ENCODE peak calls at places on chromosome 22, in seven cellular contexts. One of them, this sample, is unnamed.

GRCh38 chr22:31574015-31574670 is 77.8 kb downstream of the SFI1 start:
- DNase-seq in coronary artery: no peak
- DNase-seq in tibial artery: no peak
- DNase-seq in GM12865: no peak
- DNase-seq in lower lobe of right lung: no peak
- DNase-seq in A549: no peak
- DNase-seq in cardiac muscle cell: no peak
- DNase-seq in this sample: no peak

GRCh38 chr22:47622541-47622940 is 860.1 kb downstream of the TBC1D22A start:
- DNase-seq in cardiac muscle cell: no peak
- DNase-seq in A549: no peak
- DNase-seq in lower lobe of right lung: no peak
- DNase-seq in tibial artery: no peak
- DNase-seq in GM12865: no peak
- DNase-seq in coronary artery: no peak
- DNase-seq in this sample: no peak

GRCh38 chr22:17569971-17570511 is 6.7 kb downstream of the SLC25A18 start:
- DNase-seq in GM12865: no peak
- DNase-seq in cardiac muscle cell: peak
- DNase-seq in tibial artery: no peak
- DNase-seq in lower lobe of right lung: no peak
- DNase-seq in coronary artery: no peak
- DNase-seq in A549: no peak
- DNase-seq in this sample: no peak

GRCh38 chr22:31107206-31108118 is at the start of gene SELENOM:
- DNase-seq in A549: peak
- DNase-seq in coronary artery: peak
- DNase-seq in tibial artery: peak
- DNase-seq in cardiac muscle cell: peak
- DNase-seq in lower lobe of right lung: peak
- DNase-seq in GM12865: peak
- DNase-seq in this sample: peak

GRCh38 chr22:27580311-27580897 is 221.2 kb downstream of the MN1 start:
- DNase-seq in lower lobe of right lung: no peak
- DNase-seq in cardiac muscle cell: no peak
- DNase-seq in A549: no peak
- DNase-seq in tibial artery: no peak
- DNase-seq in GM12865: no peak
- DNase-seq in coronary artery: no peak
- DNase-seq in this sample: no peak

GRCh38 chr22:17712441-17712840 is 61.8 kb downstream of the BID start:
- DNase-seq in cardiac muscle cell: no peak
- DNase-seq in GM12865: no peak
- DNase-seq in tibial artery: no peak
- DNase-seq in A549: no peak
- DNase-seq in coronary artery: no peak
- DNase-seq in lower lobe of right lung: no peak
- DNase-seq in this sample: no peak

GRCh38 chr22:45602004-45602733 is 69.5 kb upstream of the ATXN10 start:
- DNase-seq in lower lobe of right lung: peak
- DNase-seq in tibial artery: no peak
- DNase-seq in GM12865: no peak
- DNase-seq in cardiac muscle cell: no peak
- DNase-seq in coronary artery: no peak
- DNase-seq in A549: no peak
- DNase-seq in this sample: no peak

GRCh38 chr22:43501951-43502874 is 90.4 kb downstream of the MPPED1 start:
- DNase-seq in GM12865: no peak
- DNase-seq in tibial artery: no peak
- DNase-seq in cardiac muscle cell: no peak
- DNase-seq in coronary artery: no peak
- DNase-seq in A549: no peak
- DNase-seq in lower lobe of right lung: no peak
- DNase-seq in this sample: no peak

GRCh38 chr22:49825436-49825835 is 2.2 kb downstream of the BRD1 start:
- DNase-seq in A549: no peak
- DNase-seq in GM12865: no peak
- DNase-seq in tibial artery: no peak
- DNase-seq in coronary artery: no peak
- DNase-seq in lower lobe of right lung: no peak
- DNase-seq in cardiac muscle cell: no peak
- DNase-seq in this sample: no peak

GRCh38 chr22:45233386-45233785 is 7.3 kb downstream of the KIAA0930 start:
- DNase-seq in GM12865: no peak
- DNase-seq in coronary artery: no peak
- DNase-seq in tibial artery: no peak
- DNase-seq in cardiac muscle cell: no peak
- DNase-seq in lower lobe of right lung: no peak
- DNase-seq in A549: no peak
- DNase-seq in this sample: no peak

GRCh38 chr22:44623771-44624510 is 78.1 kb upstream of the PRR5 start:
- DNase-seq in GM12865: peak
- DNase-seq in coronary artery: no peak
- DNase-seq in A549: peak
- DNase-seq in tibial artery: no peak
- DNase-seq in cardiac muscle cell: peak
- DNase-seq in lower lobe of right lung: peak
- DNase-seq in this sample: no peak

GRCh38 chr22:27149886-27150529 is 492.6 kb downstream of the MIAT start:
- DNase-seq in A549: no peak
- DNase-seq in lower lobe of right lung: no peak
- DNase-seq in cardiac muscle cell: no peak
- DNase-seq in GM12865: no peak
- DNase-seq in coronary artery: no peak
- DNase-seq in tibial artery: no peak
- DNase-seq in this sample: no peak

GRCh38 chr22:45526768-45527360 is 24.2 kb downstream of the FBLN1 start:
- DNase-seq in GM12865: no peak
- DNase-seq in coronary artery: no peak
- DNase-seq in lower lobe of right lung: no peak
- DNase-seq in tibial artery: no peak
- DNase-seq in cardiac muscle cell: no peak
- DNase-seq in A549: no peak
- DNase-seq in this sample: no peak

GRCh38 chr22:40332319-40332781 is 13.9 kb upstream of the ADSL start:
- DNase-seq in coronary artery: no peak
- DNase-seq in A549: no peak
- DNase-seq in lower lobe of right lung: no peak
- DNase-seq in cardiac muscle cell: no peak
- DNase-seq in GM12865: no peak
- DNase-seq in tibial artery: no peak
- DNase-seq in this sample: no peak

GRCh38 chr22:27983361-27983791 is 64.3 kb upstream of the PITPNB start:
- DNase-seq in GM12865: no peak
- DNase-seq in coronary artery: peak
- DNase-seq in lower lobe of right lung: no peak
- DNase-seq in tibial artery: peak
- DNase-seq in A549: no peak
- DNase-seq in cardiac muscle cell: no peak
- DNase-seq in this sample: no peak

GRCh38 chr22:47110817-47111443 is 348.5 kb downstream of the TBC1D22A start:
- DNase-seq in cardiac muscle cell: no peak
- DNase-seq in A549: no peak
- DNase-seq in GM12865: no peak
- DNase-seq in coronary artery: peak
- DNase-seq in lower lobe of right lung: no peak
- DNase-seq in tibial artery: peak
- DNase-seq in this sample: no peak

GRCh38 chr22:50400406-50400805 is 57.3 kb downstream of the PPP6R2 start:
- DNase-seq in GM12865: no peak
- DNase-seq in cardiac muscle cell: no peak
- DNase-seq in coronary artery: no peak
- DNase-seq in tibial artery: no peak
- DNase-seq in lower lobe of right lung: no peak
- DNase-seq in A549: no peak
- DNase-seq in this sample: no peak

GRCh38 chr22:44361391-44362126 is 48.8 kb upstream of the SHISAL1 start:
- DNase-seq in GM12865: no peak
- DNase-seq in coronary artery: peak
- DNase-seq in cardiac muscle cell: no peak
- DNase-seq in lower lobe of right lung: peak
- DNase-seq in A549: no peak
- DNase-seq in tibial artery: no peak
- DNase-seq in this sample: no peak

GRCh38 chr22:20062043-20062765 is 17.8 kb upstream of the DGCR8 start:
- DNase-seq in A549: no peak
- DNase-seq in coronary artery: peak
- DNase-seq in GM12865: no peak
- DNase-seq in tibial artery: no peak
- DNase-seq in cardiac muscle cell: no peak
- DNase-seq in lower lobe of right lung: no peak
- DNase-seq in this sample: no peak

GRCh38 chr22:20061481-20061861 is 18.6 kb upstream of the DGCR8 start:
- DNase-seq in A549: no peak
- DNase-seq in GM12865: no peak
- DNase-seq in cardiac muscle cell: no peak
- DNase-seq in tibial artery: no peak
- DNase-seq in lower lobe of right lung: no peak
- DNase-seq in coronary artery: peak
- DNase-seq in this sample: no peak

GRCh38 chr22:20058989-20059770 is 20.9 kb upstream of the DGCR8 start:
- DNase-seq in lower lobe of right lung: no peak
- DNase-seq in coronary artery: no peak
- DNase-seq in A549: no peak
- DNase-seq in tibial artery: no peak
- DNase-seq in GM12865: no peak
- DNase-seq in cardiac muscle cell: peak
- DNase-seq in this sample: no peak

GRCh38 chr22:20062766-20063083 is 17.3 kb upstream of the DGCR8 start:
- DNase-seq in GM12865: no peak
- DNase-seq in lower lobe of right lung: no peak
- DNase-seq in tibial artery: no peak
- DNase-seq in cardiac muscle cell: no peak
- DNase-seq in A549: no peak
- DNase-seq in coronary artery: no peak
- DNase-seq in this sample: no peak

DNA sequence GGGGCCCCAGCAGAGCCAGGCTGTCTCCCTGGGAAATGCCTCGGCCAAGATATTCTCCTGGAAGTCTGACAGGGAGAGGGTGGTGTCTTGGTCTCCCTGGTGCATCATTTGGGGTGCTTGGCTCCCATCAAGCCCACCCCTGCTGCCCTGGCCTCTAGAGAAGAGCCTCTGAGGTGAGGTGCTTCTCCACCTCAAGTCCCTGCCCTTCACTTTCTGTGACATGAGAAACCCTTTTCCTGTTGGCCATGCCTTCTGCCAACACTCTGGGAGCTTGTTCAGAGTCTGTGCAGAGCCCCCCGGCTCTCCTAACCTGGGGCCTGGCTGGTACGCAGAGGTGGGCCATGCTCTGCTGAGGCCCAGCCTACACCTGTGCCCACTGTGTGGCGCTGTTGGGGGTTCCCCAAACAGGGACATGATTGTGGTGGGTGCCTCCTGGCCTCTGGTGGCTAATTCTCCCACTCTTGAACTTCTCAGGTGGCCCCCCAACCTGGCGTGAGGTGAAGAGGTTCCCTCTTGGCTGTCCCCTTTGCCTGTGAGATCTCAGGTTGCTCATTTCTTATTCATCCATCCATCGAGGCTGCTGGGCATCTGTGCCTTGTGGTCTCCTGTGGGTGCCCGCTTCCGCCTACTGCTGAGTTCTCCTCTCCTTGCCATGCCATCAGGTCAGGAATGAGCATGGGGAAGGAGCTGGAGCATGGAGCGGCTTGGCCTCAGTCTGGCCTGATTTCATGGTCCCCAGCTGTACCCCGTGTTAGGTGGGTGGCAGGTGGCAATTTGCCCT is 19.2 kb upstream of the DGCR8 start:
- DNase-seq in lower lobe of right lung: no peak
- DNase-seq in cardiac muscle cell: no peak
- DNase-seq in A549: no peak
- DNase-seq in coronary artery: no peak
- DNase-seq in GM12865: no peak
- DNase-seq in tibial artery: no peak
- DNase-seq in this sample: no peak
- TF ChIP-seq CTCF in lower lobe of right lung: no peak
- TF ChIP-seq CTCF in cardiac muscle cell: no peak
- TF ChIP-seq CTCF in A549: no peak
- TF ChIP-seq CTCF in coronary artery: no peak
- TF ChIP-seq CTCF in GM12865: no peak
- TF ChIP-seq CTCF in tibial artery: no peak
- TF ChIP-seq CTCF in this sample: no peak

DNA sequence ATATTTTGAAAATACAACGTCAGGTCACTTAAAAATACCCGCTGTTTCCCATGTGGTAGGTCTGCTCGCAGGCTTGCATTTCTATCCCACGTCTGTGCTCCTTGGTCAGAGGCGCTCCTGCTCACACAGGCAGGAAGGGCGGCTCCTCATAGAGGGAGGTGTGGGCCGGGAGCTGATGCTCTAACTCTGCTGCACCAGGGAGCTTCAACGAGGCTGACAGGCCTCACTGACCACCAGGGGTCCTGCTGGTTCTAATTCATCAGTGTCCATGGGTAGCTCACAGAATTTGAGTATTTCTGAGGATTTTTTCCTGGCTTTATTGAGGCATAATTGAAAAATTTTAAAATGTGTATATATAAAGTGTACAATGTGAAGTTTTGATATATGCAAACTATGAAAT is 68.5 kb downstream of the PIWIL3 start:
- DNase-seq in tibial artery: no peak
- DNase-seq in lower lobe of right lung: no peak
- DNase-seq in GM12865: no peak
- DNase-seq in A549: no peak
- DNase-seq in coronary artery: no peak
- DNase-seq in cardiac muscle cell: no peak
- DNase-seq in this sample: no peak
- TF ChIP-seq CTCF in tibial artery: no peak
- TF ChIP-seq CTCF in lower lobe of right lung: no peak
- TF ChIP-seq CTCF in GM12865: no peak
- TF ChIP-seq CTCF in A549: peak
- TF ChIP-seq CTCF in coronary artery: no peak
- TF ChIP-seq CTCF in cardiac muscle cell: peak
- TF ChIP-seq CTCF in this sample: no peak

GRCh38 chr22:38223289-38223960 is 21.6 kb downstream of the MAFF start:
- DNase-seq in tibial artery: no peak
- DNase-seq in coronary artery: no peak
- DNase-seq in cardiac muscle cell: no peak
- DNase-seq in lower lobe of right lung: no peak
- DNase-seq in GM12865: no peak
- DNase-seq in A549: no peak
- DNase-seq in this sample: no peak
- TF ChIP-seq CTCF in tibial artery: no peak
- TF ChIP-seq CTCF in coronary artery: no peak
- TF ChIP-seq CTCF in cardiac muscle cell: no peak
- TF ChIP-seq CTCF in lower lobe of right lung: no peak
- TF ChIP-seq CTCF in GM12865: no peak
- TF ChIP-seq CTCF in A549: peak
- TF ChIP-seq CTCF in this sample: no peak

DNA sequence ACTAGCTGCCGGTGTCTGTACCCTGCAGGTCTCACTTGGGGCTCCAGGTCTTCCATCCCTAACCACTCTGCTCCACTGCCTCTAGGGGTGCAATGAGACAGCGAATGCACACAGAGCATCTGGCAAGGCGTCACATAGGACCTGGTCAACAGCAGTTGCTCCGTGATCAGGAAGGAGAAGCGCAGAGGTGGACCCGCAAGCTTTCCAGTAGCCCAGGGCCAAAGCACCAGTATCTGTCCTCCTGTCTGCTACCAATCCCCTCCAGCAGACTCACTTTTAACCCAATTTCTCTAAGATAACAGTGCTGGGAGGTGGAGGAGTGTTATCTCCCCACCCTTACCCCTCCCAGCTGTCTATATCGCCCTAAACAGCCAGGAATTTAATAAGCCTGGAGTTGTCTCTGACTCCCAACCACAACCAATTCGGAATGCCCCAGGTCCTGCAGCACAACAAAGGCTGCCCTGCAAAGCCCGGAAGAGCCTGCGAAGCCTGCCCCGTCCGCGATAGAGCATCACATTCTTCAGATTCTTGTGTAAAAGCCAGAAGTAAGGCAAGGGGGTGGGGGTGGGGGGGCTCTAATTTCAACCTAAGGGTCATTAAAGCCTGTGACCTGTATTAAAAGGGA is 19.3 kb downstream of the MYH9 start:
- DNase-seq in A549: no peak
- DNase-seq in cardiac muscle cell: peak
- DNase-seq in GM12865: peak
- DNase-seq in lower lobe of right lung: no peak
- DNase-seq in tibial artery: no peak
- DNase-seq in coronary artery: no peak
- DNase-seq in this sample: no peak
- TF ChIP-seq CTCF in A549: no peak
- TF ChIP-seq CTCF in cardiac muscle cell: peak
- TF ChIP-seq CTCF in GM12865: peak
- TF ChIP-seq CTCF in lower lobe of right lung: peak
- TF ChIP-seq CTCF in tibial artery: no peak
- TF ChIP-seq CTCF in coronary artery: no peak
- TF ChIP-seq CTCF in this sample: peak

This sample was measured in CD4-positive, alpha-beta T cell.